ENCODE peak calls at places on chromosomes 1 and 21, in ten cellular contexts. L, B, G, P, O, R, A, C, Q and D are unnamed samples.

GRCh38 chr1:202805886-202806511 is 2.2 kb downstream of the KDM5B start:
- DNase-seq in L (no peak), B (no peak), G (no peak), P (no peak), O (no peak), R (peak), A (no peak), C (no peak), Q (peak), D (no peak)

GRCh38 chr1:58837886-58838285 is 54.0 kb upstream of the JUN start:
- DNase-seq in L (no peak), B (no peak), G (no peak), P (no peak), O (no peak), R (no peak), A (no peak), C (no peak), Q (no peak), D (no peak)

GRCh38 chr1:175628548-175629317 is 114.7 kb downstream of the TNR start:
- DNase-seq in L (no peak), B (no peak), G (no peak), P (no peak), O (no peak), R (no peak), A (no peak), C (no peak), Q (no peak), D (no peak)

GRCh38 chr21:38950388-38951094 is 144.8 kb downstream of the ETS2 start:
- DNase-seq in L (no peak), B (no peak), G (no peak), P (no peak), O (no peak), R (no peak), A (no peak), C (no peak), Q (no peak), D (no peak)

GRCh38 chr1:170461362-170461761 is 70.6 kb upstream of the GORAB start:
- DNase-seq in L (no peak), B (no peak), G (no peak), P (no peak), O (no peak), R (no peak), A (no peak), C (no peak), Q (no peak), D (no peak)

GRCh38 chr1:235783148-235783776 is 83.4 kb downstream of the LYST start:
- DNase-seq in L (no peak), B (no peak), G (no peak), P (peak), O (no peak), R (peak), A (no peak), C (no peak), Q (peak), D (no peak)

GRCh38 chr1:181423301-181423918 is 59.9 kb upstream of the CACNA1E start:
- DNase-seq in L (peak), B (no peak), G (peak), P (peak), O (peak), R (peak), A (peak), C (no peak), Q (peak), D (no peak)

GRCh38 chr1:176206006-176206960 is 803 bp downstream of the COP1 start:
- DNase-seq in L (peak), B (no peak), G (peak), P (peak), O (no peak), R (peak), A (peak), C (no peak), Q (peak), D (no peak)

GRCh38 chr21:41229527-41230248 is 61.7 kb downstream of the BACE2 start:
- DNase-seq in L (no peak), B (no peak), G (no peak), P (no peak), O (no peak), R (no peak), A (no peak), C (no peak), Q (no peak), D (no peak)

GRCh38 chr1:11650331-11650991 is 3.8 kb downstream of the FBXO2 start:
- DNase-seq in L (peak), B (peak), G (peak), P (no peak), O (no peak), R (no peak), A (peak), C (no peak), Q (no peak), D (peak)

GRCh38 chr21:33852495-33852894 is 63.1 kb downstream of the ATP5PO start:
- DNase-seq in L (no peak), B (no peak), G (no peak), P (no peak), O (no peak), R (no peak), A (no peak), C (no peak), Q (no peak), D (no peak)

GRCh38 chr1:57165546-57165945 is 199.7 kb upstream of the C8B start:
- DNase-seq in L (no peak), B (no peak), G (no peak), P (no peak), O (no peak), R (no peak), A (no peak), C (no peak), Q (no peak), D (no peak)

GRCh38 chr1:25529518-25530347 is 13.7 kb upstream of the LDLRAP1 start:
- DNase-seq in L (no peak), B (no peak), G (no peak), P (no peak), O (no peak), R (no peak), A (no peak), C (no peak), Q (no peak), D (no peak)

GRCh38 chr1:8241417-8242014 is 76.4 kb upstream of the SLC45A1 start:
- DNase-seq in L (no peak), B (no peak), G (no peak), P (no peak), O (no peak), R (no peak), A (no peak), C (no peak), Q (no peak), D (no peak)

GRCh38 chr1:154155282-154155681 is 409 bp upstream of the NUP210L start:
- DNase-seq in L (no peak), B (no peak), G (no peak), P (no peak), O (no peak), R (no peak), A (no peak), C (no peak), Q (no peak), D (no peak)

GRCh38 chr1:109598655-109599054 is 20.8 kb downstream of the GNAT2 start:
- DNase-seq in L (no peak), B (no peak), G (no peak), P (no peak), O (no peak), R (no peak), A (no peak), C (no peak), Q (no peak), D (no peak)

GRCh38 chr1:246567258-246568235 is 1.3 kb downstream of the CNST start:
- DNase-seq in L (no peak), B (no peak), G (peak), P (peak), O (no peak), R (peak), A (no peak), C (peak), Q (no peak), D (no peak)

GRCh38 chr1:206463137-206463536 is 7.1 kb upstream of the IKBKE start:
- DNase-seq in L (no peak), B (no peak), G (peak), P (no peak), O (no peak), R (no peak), A (no peak), C (no peak), Q (no peak), D (no peak)

GRCh38 chr1:101797722-101798121 is 199.0 kb downstream of the OLFM3 start:
- DNase-seq in L (no peak), B (no peak), G (no peak), P (no peak), O (no peak), R (no peak), A (no peak), C (no peak), Q (no peak), D (no peak)

GRCh38 chr21:38938343-38938742 is 132.6 kb downstream of the ETS2 start:
- DNase-seq in L (peak), B (no peak), G (peak), P (no peak), O (no peak), R (no peak), A (no peak), C (no peak), Q (peak), D (no peak)

GRCh38 chr1:214833357-214833756 is 230.4 kb downstream of the CENPF start:
- DNase-seq in L (no peak), B (no peak), G (no peak), P (peak), O (no peak), R (no peak), A (no peak), C (peak), Q (no peak), D (no peak)

GRCh38 chr1:50427818-50428779 is 4.9 kb upstream of the DMRTA2 start:
- DNase-seq in L (no peak), B (no peak), G (no peak), P (no peak), O (no peak), R (no peak), A (no peak), C (no peak), Q (no peak), D (no peak)

GRCh38 chr1:30852026-30852425 is 56.5 kb downstream of the SDC3 start:
- DNase-seq in L (no peak), B (no peak), G (no peak), P (no peak), O (no peak), R (no peak), A (no peak), C (no peak), Q (no peak), D (no peak)

GRCh38 chr1:101769520-101769919 is 227.2 kb downstream of the OLFM3 start:
- DNase-seq in L (no peak), B (no peak), G (no peak), P (no peak), O (no peak), R (no peak), A (no peak), C (no peak), Q (peak), D (no peak)

GRCh38 chr1:42935971-42936308 is 22.7 kb downstream of the SLC2A1 start:
- DNase-seq in L (peak), B (no peak), G (no peak), P (no peak), O (no peak), R (no peak), A (no peak), C (no peak), Q (no peak), D (no peak)

GRCh38 chr1:109213824-109214693 is at the start of gene SARS1:
- DNase-seq in L (peak), B (peak), G (peak), P (peak), O (peak), R (peak), A (peak), C (no peak), Q (peak), D (peak)

GRCh38 chr1:196660912-196661311 is 9.1 kb downstream of the CFH start:
- DNase-seq in L (no peak), B (no peak), G (no peak), P (peak), O (peak), R (peak), A (no peak), C (no peak), Q (peak), D (no peak)